ENCODE peak calls at places on chromosomes 5 and 9, in four cellular contexts. F, X, S and O are unnamed samples.

GRCh38 chr5:92391-93220 is 638 bp downstream of the PLEKHG4B start:
- DNase-seq in S (no peak), F (no peak), X (no peak), O (no peak)

GRCh38 chr5:5418764-5419163 is 3.7 kb upstream of the ICE1 start:
- DNase-seq in F (no peak), X (no peak), S (no peak), O (no peak)

GRCh38 chr9:75953218-75953617 is 62.7 kb downstream of the PCSK5 start:
- DNase-seq in F (no peak), S (peak; percentile 26), X (no peak), O (no peak)

GRCh38 chr9:133375116-133375723 is 640 bp downstream of the SURF4 start:
- DNase-seq in S (no peak), X (no peak), F (peak; percentile 66), O (no peak)

GRCh38 chr5:132227485-132228240 is at the start of gene P4HA2:
- DNase-seq in F (peak; percentile 94), X (peak; percentile 86), S (peak; percentile 35), O (peak; percentile 83)

GRCh38 chr5:173187054-173187743 is 42.9 kb downstream of the BNIP1 start:
- DNase-seq in F (no peak), S (no peak), X (peak; percentile 59), O (no peak)

GRCh38 chr5:179858241-179858585 is 404 bp downstream of the MRNIP start:
- DNase-seq in X (peak; percentile 59), S (no peak), F (peak; percentile 68), O (peak; percentile 56)

GRCh38 chr5:32388429-32389111 is 56.0 kb downstream of the ZFR start:
- DNase-seq in F (no peak), X (no peak), S (no peak), O (no peak)

GRCh38 chr5:132064738-132065331 is 4.4 kb downstream of the IL3 start:
- DNase-seq in X (peak; percentile 97), S (peak; percentile 23), F (peak; percentile 83), O (peak; percentile 75)

GRCh38 chr5:177399903-177400868 is at the start of gene PFN3:
- DNase-seq in S (no peak), X (no peak), F (peak; percentile 59), O (no peak)

GRCh38 chr9:7315746-7316457 is 483.7 kb downstream of the DMAC1 start:
- DNase-seq in F (no peak), X (no peak), S (no peak), O (no peak)

GRCh38 chr5:147855774-147856069 is 22.8 kb upstream of the SCGB3A2 start:
- DNase-seq in F (no peak), S (no peak), X (no peak), O (no peak)

GRCh38 chr9:27019589-27019988 is 14.1 kb upstream of the LRRC19 start:
- DNase-seq in F (no peak), S (peak; percentile 1), X (no peak), O (no peak)

GRCh38 chr5:71838286-71838685 is 119.2 kb downstream of the CARTPT start:
- DNase-seq in S (no peak), X (no peak), F (no peak), O (no peak)

GRCh38 chr5:3597002-3597726 is 1.5 kb downstream of the IRX1 start:
- DNase-seq in X (peak; percentile 63), F (no peak), S (no peak), O (no peak)
- H3K4me3 ChIP-seq in X (peak overlapping the region; percentile 61), F (no peak overlapping the region), S (no peak overlapping the region), O (no peak overlapping the region)

GRCh38 chr9:105281926-105282325 is 37.5 kb downstream of the SLC44A1 start:
- DNase-seq in X (no peak), S (no peak), F (no peak), O (no peak)

GRCh38 chr9:105286098-105286497 is 41.6 kb downstream of the SLC44A1 start:
- DNase-seq in F (no peak), X (no peak), S (no peak), O (no peak)

GRCh38 chr9:105282870-105283621 is 38.6 kb downstream of the SLC44A1 start:
- DNase-seq in X (no peak), F (no peak), S (no peak), O (no peak)

GRCh38 chr9:105283795-105284194 is 39.3 kb downstream of the SLC44A1 start:
- DNase-seq in F (no peak), S (no peak), X (no peak), O (no peak)

GRCh38 chr9:105284463-105284862 is 40.0 kb downstream of the SLC44A1 start:
- DNase-seq in S (no peak), F (no peak), X (no peak), O (no peak)
- H3K4me3 ChIP-seq in S (no peak overlapping the region), F (no peak overlapping the region), X (no peak overlapping the region), O (no peak overlapping the region)

GRCh38 chr9:77999231-77999631 is 32.4 kb downstream of the GNAQ start:
- DNase-seq in S (no peak), F (no peak), X (no peak), O (no peak)
- H3K4me3 ChIP-seq in S (no peak overlapping the region), F (no peak overlapping the region), X (no peak overlapping the region), O (no peak overlapping the region)

GRCh38 chr9:101437806-101438232 is 2.2 kb upstream of the ALDOB start:
- DNase-seq in X (no peak), S (no peak), F (peak; percentile 71), O (peak; percentile 17)
- H3K4me3 ChIP-seq in X (no peak overlapping the region), S (no peak overlapping the region), F (no peak overlapping the region), O (no peak overlapping the region)

GRCh38 chr5:125316386-125316785 is 569.9 kb upstream of the ZNF608 start:
- DNase-seq in X (no peak), F (no peak), S (no peak), O (no peak)
- H3K4me3 ChIP-seq in X (no peak overlapping the region), F (no peak overlapping the region), S (no peak overlapping the region), O (no peak overlapping the region)

GRCh38 chr5:122776143-122776542 is 1.3 kb downstream of the SNX2 start:
- DNase-seq in F (no peak), X (no peak), S (no peak), O (no peak)
- H3K4me3 ChIP-seq in F (peak overlapping the region; percentile 93), X (peak overlapping the region; percentile 92), S (peak overlapping the region; percentile 95), O (peak overlapping the region; percentile 93)